ENCODE peak calls at places on chromosomes 16 and 17, in eight cellular contexts. X, J, F, Q, N, O, M and A are unnamed samples.

GRCh38 chr16:67181346-67181745 is 2.4 kb downstream of the MATCAP1 start:
- DNase-seq in M (peak), N (no peak), F (no peak), O (no peak), X (no peak), Q (no peak), J (peak), A (no peak)

GRCh38 chr17:2068589-2069051 is 13.7 kb downstream of the HIC1 start:
- DNase-seq in F (no peak), Q (no peak), O (no peak), M (peak), J (no peak), X (no peak), N (no peak), A (no peak)

GRCh38 chr17:46023783-46024388 is 24.8 kb downstream of the STH start:
- DNase-seq in F (no peak), N (no peak), M (no peak), J (no peak), Q (no peak), X (no peak), O (peak), A (no peak)

GRCh38 chr16:11586856-11587642 is at the start of gene LITAF:
- DNase-seq in N (no peak), F (peak), O (peak), M (peak), Q (peak), X (peak), J (no peak), A (no peak)

GRCh38 chr16:69535123-69536050 is 30.4 kb upstream of the NFAT5 start:
- DNase-seq in J (no peak), Q (no peak), M (peak), N (no peak), X (no peak), O (no peak), F (no peak), A (no peak)

GRCh38 chr17:1880851-1881630 is 51.2 kb downstream of the RPA1 start:
- DNase-seq in X (no peak), J (no peak), F (no peak), M (peak), N (no peak), O (peak), Q (no peak), A (no peak)

GRCh38 chr16:74140557-74140956 is 156.1 kb upstream of the PSMD7 start:
- DNase-seq in J (no peak), O (no peak), F (no peak), Q (no peak), N (no peak), X (no peak), M (no peak), A (no peak)

GRCh38 chr16:56625140-56625942 is at the start of gene MT1E:
- DNase-seq in N (no peak), O (peak), J (no peak), F (no peak), M (peak), Q (peak), X (no peak), A (no peak)

GRCh38 chr17:39236981-39237441 is 11.3 kb upstream of the STAC2 start:
- DNase-seq in X (no peak), O (no peak), J (no peak), M (no peak), Q (no peak), N (no peak), F (no peak), A (no peak)